ENCODE peak calls at places on chromosome 11, in four cellular contexts. Z is HCT116, K is GM12878, C is H1. I is an unnamed sample.

GRCh38 chr11:2934611-2935239 is 5.5 kb upstream of the PHLDA2 start:
- DNase-seq in Z (no peak), K (no peak), C (no peak), I (no peak)

GRCh38 chr11:16881074-16881709 is 133.0 kb downstream of the PLEKHA7 start:
- DNase-seq in Z (no peak), K (no peak), C (no peak), I (no peak)

GRCh38 chr11:43377380-43377779 is 18.7 kb downstream of the TTC17 start:
- DNase-seq in Z (no peak), K (no peak), C (no peak), I (no peak)

GRCh38 chr11:13135385-13136271 is 126.5 kb downstream of the RASSF10 start:
- DNase-seq in Z (no peak), K (no peak), C (no peak), I (no peak)

GRCh38 chr11:124740277-124740882 is 638 bp downstream of the NRGN start:
- DNase-seq in Z (no peak), K (no peak), C (no peak), I (peak)

GRCh38 chr11:78181155-78181554 is 7.3 kb downstream of the KCTD21 start:
- DNase-seq in Z (no peak), K (no peak), C (no peak), I (no peak)

GRCh38 chr11:4071828-4072421 is 22.7 kb upstream of the RRM1 start:
- DNase-seq in Z (no peak), K (no peak), C (no peak), I (peak)

GRCh38 chr11:124600924-124601323 is 10.3 kb upstream of the PANX3 start:
- DNase-seq in Z (no peak), K (no peak), C (no peak), I (no peak)

GRCh38 chr11:82995754-82996398 is 75.8 kb downstream of the RAB30 start:
- DNase-seq in Z (no peak), K (no peak), C (no peak), I (no peak)

GRCh38 chr11:132556316-132556715 is 976.0 kb downstream of the OPCML start:
- DNase-seq in Z (no peak), K (no peak), C (no peak), I (no peak)

GRCh38 chr11:88535916-88536547 is 198.5 kb upstream of the CTSC start:
- DNase-seq in Z (peak), K (no peak), C (no peak), I (no peak)

GRCh38 chr11:2789791-2790580 is 90.2 kb upstream of the KCNQ1OT1 start:
- DNase-seq in Z (no peak), K (no peak), C (no peak), I (no peak)

GRCh38 chr11:112961146-112961668 is at the start of gene NCAM1:
- DNase-seq in Z (peak), K (no peak), C (peak), I (peak)

GRCh38 chr11:95256204-95256819 is 25.3 kb upstream of the SESN3 start:
- DNase-seq in Z (no peak), K (no peak), C (no peak), I (no peak)

GRCh38 chr11:71440021-71440755 is 8.0 kb downstream of the DHCR7 start:
- DNase-seq in Z (no peak), K (no peak), C (no peak), I (no peak)

GRCh38 chr11:117826360-117826635 is 1.8 kb upstream of the FXYD2 start:
- DNase-seq in Z (no peak), K (no peak), C (no peak), I (no peak)

GRCh38 chr11:24513837-24514594 is 17.2 kb downstream of the LUZP2 start:
- DNase-seq in Z (no peak), K (no peak), C (no peak), I (no peak)

GRCh38 chr11:122108828-122109227 is 7.2 kb downstream of the BLID start:
- DNase-seq in Z (no peak), K (no peak), C (no peak), I (no peak)
- TF ChIP-seq CTCF in Z (no peak), K (no peak), C (no peak), I (no peak)

GRCh38 chr11:69152748-69153446 is 2.8 kb upstream of the SMIM38 start:
- DNase-seq in Z (no peak), K (no peak), C (no peak), I (no peak)
- TF ChIP-seq JUND in Z (no peak), K (no peak), C (no peak), I (no peak)

GRCh38 chr11:120239713-120240640 is at the start of gene POU2F3:
- DNase-seq in Z (no peak), K (no peak), C (no peak), I (peak)
- TF ChIP-seq CTCF in Z (peak), K (peak), C (peak), I (peak)

DNA sequence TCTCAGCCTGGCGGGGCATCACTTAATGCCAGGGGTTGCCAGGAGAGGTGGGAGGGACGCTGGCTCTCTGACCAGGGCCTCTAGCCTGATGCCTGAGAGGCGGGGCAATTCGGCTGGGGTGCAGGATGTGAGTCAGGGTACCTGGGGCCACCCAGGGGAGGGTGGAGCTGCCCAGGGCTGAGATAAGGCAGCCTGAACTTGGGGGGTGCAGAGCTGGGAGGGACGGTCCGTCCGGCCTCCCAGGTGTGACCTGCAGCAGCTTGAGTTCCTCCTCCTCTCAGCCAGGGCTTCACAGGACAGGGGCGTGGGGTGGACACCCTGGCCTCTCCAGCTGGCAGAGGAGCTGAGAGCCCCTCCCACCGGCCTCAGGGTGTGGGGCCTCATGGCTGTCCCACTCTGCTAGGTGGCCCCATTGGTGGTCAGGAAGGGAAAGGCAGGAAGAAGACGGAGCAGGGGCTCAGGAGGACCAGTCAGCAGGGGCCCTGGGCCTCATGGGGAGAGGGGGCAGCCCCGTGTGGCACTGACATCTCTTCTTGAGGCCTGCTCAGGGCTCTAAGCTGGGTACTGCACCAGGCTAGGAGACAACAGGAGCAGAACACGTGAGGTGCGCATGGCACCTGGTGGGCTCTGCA is 942 bp upstream of the RPS6KA4 start:
- DNase-seq in Z (no peak), K (no peak), C (no peak), I (peak)
- TF ChIP-seq JUND in Z (no peak), K (no peak), C (no peak), I (no peak)

GRCh38 chr11:86861810-86862209 is 61.5 kb downstream of the PRSS23 start:
- DNase-seq in Z (no peak), K (no peak), C (no peak), I (no peak)
- TF ChIP-seq CTCF in Z (no peak), K (no peak), C (no peak), I (no peak)

DNA sequence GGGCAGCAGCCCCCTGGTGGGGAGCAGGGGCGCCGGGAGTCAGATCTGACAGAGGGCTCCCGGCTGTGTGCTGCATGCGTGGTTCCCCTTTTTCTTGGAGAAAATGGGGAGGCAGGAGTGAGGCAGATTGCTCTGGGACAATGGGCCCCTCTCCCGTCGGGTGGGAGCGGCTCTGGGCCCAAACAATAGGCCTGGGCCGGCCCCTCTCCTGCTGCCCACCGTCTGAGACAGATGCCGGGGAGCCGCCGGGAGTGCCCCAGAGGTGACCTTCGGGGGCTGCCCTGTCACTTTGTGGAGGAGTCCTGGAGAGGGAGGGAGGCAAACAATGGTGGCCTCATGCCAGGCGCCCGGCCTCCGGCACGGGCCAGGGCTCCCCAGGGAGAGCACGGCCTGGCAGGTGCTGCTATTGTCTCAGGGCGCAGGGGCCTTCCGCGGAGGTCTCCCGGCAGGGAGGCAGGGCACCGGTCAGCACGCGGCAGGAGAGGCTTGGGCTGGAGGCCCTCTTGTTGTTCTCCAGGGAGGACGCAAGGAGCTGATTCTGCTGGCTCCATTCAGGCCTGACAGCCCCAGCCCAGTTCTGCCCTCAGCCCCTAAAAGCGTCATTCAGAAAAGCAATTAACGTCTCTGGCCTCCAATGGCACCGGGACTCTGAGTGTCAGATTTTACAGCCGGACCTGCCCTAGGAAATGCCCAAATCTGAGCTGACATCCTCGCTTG is 44.8 kb downstream of the SMIM38 start:
- DNase-seq in Z (no peak), K (no peak), C (no peak), I (no peak)
- TF ChIP-seq JUND in Z (no peak), K (no peak), C (no peak), I (no peak)

GRCh38 chr11:19116315-19116970 is 525 bp upstream of the ZDHHC13 start:
- DNase-seq in Z (no peak), K (peak), C (no peak), I (no peak)

GRCh38 chr11:19117760-19118097 is 761 bp downstream of the ZDHHC13 start:
- DNase-seq in Z (no peak), K (no peak), C (no peak), I (no peak)

GRCh38 chr11:19121646-19122045 is 4.7 kb downstream of the ZDHHC13 start:
- DNase-seq in Z (no peak), K (no peak), C (no peak), I (no peak)

GRCh38 chr11:19111809-19112208 is 5.2 kb upstream of the ZDHHC13 start:
- DNase-seq in Z (no peak), K (no peak), C (no peak), I (no peak)

GRCh38 chr11:19116971-19117759 is at the start of gene ZDHHC13:
- DNase-seq in Z (peak), K (peak), C (peak), I (peak)
- TF ChIP-seq CTCF in Z (peak), K (peak), C (peak), I (peak)